ENCODE peak calls at places on chromosomes 5 and 9, in six cellular contexts. G, R, L, A, B and T are unnamed samples.

GRCh38 chr9:135572233-135572632 is 10.7 kb downstream of the PAEP start:
- DNase-seq in G (no peak), R (no peak), L (no peak), A (no peak), B (no peak), T (no peak)

GRCh38 chr5:145222622-145223021 is 612.5 kb downstream of the PRELID2 start:
- DNase-seq in G (no peak), R (no peak), L (no peak), A (no peak), B (no peak), T (no peak)

GRCh38 chr9:114093761-114094505 is 5.2 kb downstream of the KIF12 start:
- DNase-seq in G (no peak), R (no peak), L (peak), A (no peak), B (no peak), T (no peak)

GRCh38 chr5:50699737-50700136 is 33.3 kb downstream of the PARP8 start:
- DNase-seq in G (no peak), R (no peak), L (no peak), A (peak), B (no peak), T (peak)

GRCh38 chr5:9059920-9060691 is 485.8 kb downstream of the SEMA5A start:
- DNase-seq in G (peak), R (no peak), L (no peak), A (peak), B (no peak), T (peak)

GRCh38 chr5:99317136-99317535 is 388.3 kb upstream of the CHD1 start:
- DNase-seq in G (no peak), R (no peak), L (no peak), A (no peak), B (no peak), T (no peak)

GRCh38 chr5:57368010-57368409 is 114.6 kb downstream of the ACTBL2 start:
- DNase-seq in G (no peak), R (no peak), L (no peak), A (no peak), B (no peak), T (peak)

GRCh38 chr9:37300620-37301368 is 121.7 kb upstream of the GRHPR start:
- DNase-seq in G (no peak), R (no peak), L (no peak), A (peak), B (no peak), T (peak)

GRCh38 chr5:172903790-172904189 is 55.4 kb upstream of the RPL26L1 start:
- DNase-seq in G (peak), R (no peak), L (no peak), A (peak), B (no peak), T (peak)

GRCh38 chr9:117957267-117957666 is 253.1 kb downstream of the TLR4 start:
- DNase-seq in G (no peak), R (no peak), L (no peak), A (no peak), B (no peak), T (no peak)

GRCh38 chr9:10855847-10856246 is 243.0 kb upstream of the PTPRD start:
- DNase-seq in G (no peak), R (peak), L (no peak), A (peak), B (no peak), T (no peak)

GRCh38 chr5:127958421-127959011 is 125.0 kb upstream of the SLC12A2 start:
- DNase-seq in G (no peak), R (no peak), L (no peak), A (no peak), B (no peak), T (no peak)

GRCh38 chr5:142720561-142721275 is 34.8 kb upstream of the FGF1 start:
- DNase-seq in G (peak), R (no peak), L (peak), A (no peak), B (no peak), T (peak)

GRCh38 chr5:68114641-68115040 is 100.9 kb upstream of the PIK3R1 start:
- DNase-seq in G (no peak), R (no peak), L (no peak), A (peak), B (no peak), T (peak)

GRCh38 chr5:134349463-134349862 is 17.5 kb downstream of the CDKL3 start:
- DNase-seq in G (peak), R (no peak), L (no peak), A (no peak), B (no peak), T (no peak)

GRCh38 chr5:110903966-110904365 is 165.2 kb downstream of the SLC25A46 start:
- DNase-seq in G (no peak), R (no peak), L (no peak), A (no peak), B (no peak), T (no peak)

GRCh38 chr5:34684281-34684979 is 28.3 kb downstream of the RAI14 start:
- DNase-seq in G (peak), R (peak), L (no peak), A (peak), B (peak), T (peak)

GRCh38 chr9:98218562-98219363 is 26.3 kb upstream of the CORO2A start:
- DNase-seq in G (no peak), R (no peak), L (peak), A (no peak), B (peak), T (peak)

GRCh38 chr9:131274674-131275331 is 1.5 kb downstream of the FAM78A start:
- DNase-seq in G (no peak), R (no peak), L (no peak), A (no peak), B (no peak), T (no peak)

GRCh38 chr5:115770466-115770865 is 46.0 kb downstream of the CDO1 start:
- DNase-seq in G (no peak), R (peak), L (peak), A (no peak), B (peak), T (peak)

GRCh38 chr5:88660947-88661869 is 221.8 kb downstream of the MEF2C start:
- DNase-seq in G (peak), R (peak), L (peak), A (peak), B (peak), T (peak)

GRCh38 chr9:17824191-17824926 is 245.5 kb downstream of the SH3GL2 start:
- DNase-seq in G (no peak), R (peak), L (no peak), A (no peak), B (no peak), T (peak)

GRCh38 chr5:173055042-173055721 is 970 bp upstream of the CREBRF start:
- DNase-seq in G (no peak), R (no peak), L (no peak), A (no peak), B (no peak), T (no peak)

GRCh38 chr5:74434124-74434899 is 206.2 kb downstream of the ENC1 start:
- DNase-seq in G (no peak), R (peak), L (no peak), A (no peak), B (no peak), T (no peak)

GRCh38 chr5:35963381-35963843 is 25.0 kb upstream of the CAPSL start:
- DNase-seq in G (no peak), R (no peak), L (peak), A (peak), B (peak), T (peak)

GRCh38 chr5:180498378-180498777 is 4.2 kb downstream of the CNOT6 start:
- DNase-seq in G (no peak), R (no peak), L (no peak), A (no peak), B (no peak), T (no peak)

GRCh38 chr9:127918201-127919107 is 1.6 kb upstream of the ST6GALNAC4 start:
- DNase-seq in G (no peak), R (no peak), L (peak), A (peak), B (no peak), T (no peak)

GRCh38 chr9:95815153-95815552 is 60.3 kb upstream of the ERCC6L2 start:
- DNase-seq in G (no peak), R (no peak), L (no peak), A (peak), B (no peak), T (peak)

GRCh38 chr5:129917224-129917623 is 13.0 kb downstream of the CHSY3 start:
- DNase-seq in G (no peak), R (no peak), L (no peak), A (no peak), B (no peak), T (no peak)

GRCh38 chr5:132850066-132850465 is 16.2 kb downstream of the GDF9 start:
- DNase-seq in G (no peak), R (no peak), L (no peak), A (peak), B (no peak), T (peak)

GRCh38 chr5:177511796-177512675 is 2.4 kb upstream of the DOK3 start:
- DNase-seq in G (no peak), R (no peak), L (no peak), A (no peak), B (no peak), T (no peak)

GRCh38 chr5:98096155-98096554 is 677.3 kb upstream of the RGMB start:
- DNase-seq in G (no peak), R (no peak), L (no peak), A (peak), B (no peak), T (peak)

GRCh38 chr5:160511280-160511929 is 89.8 kb downstream of the PTTG1 start:
- DNase-seq in G (no peak), R (no peak), L (no peak), A (no peak), B (no peak), T (no peak)

GRCh38 chr5:4777435-4777834 is 362.7 kb upstream of the ADAMTS16 start:
- DNase-seq in G (no peak), R (no peak), L (no peak), A (no peak), B (no peak), T (no peak)

GRCh38 chr9:91166796-91167366 is 194.8 kb downstream of the AUH start:
- DNase-seq in G (peak), R (no peak), L (no peak), A (peak), B (no peak), T (peak)

GRCh38 chr5:154273028-154273617 is 82.6 kb downstream of the GALNT10 start:
- DNase-seq in G (no peak), R (no peak), L (no peak), A (peak), B (no peak), T (peak)

GRCh38 chr5:172798422-172799215 is 27.6 kb upstream of the DUSP1 start:
- DNase-seq in G (no peak), R (no peak), L (no peak), A (peak), B (no peak), T (peak)

GRCh38 chr5:6899215-6899614 is 186.0 kb downstream of the TENT4A start:
- DNase-seq in G (no peak), R (no peak), L (no peak), A (no peak), B (no peak), T (no peak)

GRCh38 chr5:172085738-172086137 is 79.3 kb upstream of the FBXW11 start:
- DNase-seq in G (no peak), R (no peak), L (no peak), A (no peak), B (no peak), T (no peak)

DNA sequence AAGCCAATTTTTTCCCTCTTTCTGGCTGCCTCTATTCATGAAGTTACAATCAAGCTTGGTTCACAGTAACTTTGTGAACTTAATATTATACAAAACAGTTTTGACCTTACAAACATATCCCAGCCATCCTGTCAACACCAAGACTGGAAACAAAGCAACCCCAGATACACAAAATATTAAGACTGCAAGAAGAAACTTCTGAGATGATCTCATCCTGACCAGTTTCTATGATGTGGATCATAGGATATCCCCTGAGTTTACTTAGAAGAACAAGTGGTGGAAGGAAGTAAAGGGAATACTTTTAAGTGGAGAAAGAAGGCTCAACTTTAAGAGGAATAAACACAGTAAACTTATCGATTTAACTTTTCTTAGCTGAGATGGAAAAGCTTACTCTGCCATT is 28.3 kb upstream of the CER1 start:
- DNase-seq in G (no peak), R (no peak), L (no peak), A (no peak), B (no peak), T (no peak)
- H3K14ac ChIP-seq in G (no peak), R (no peak), L (no peak), A (no peak), B (no peak), T (no peak)

DNA sequence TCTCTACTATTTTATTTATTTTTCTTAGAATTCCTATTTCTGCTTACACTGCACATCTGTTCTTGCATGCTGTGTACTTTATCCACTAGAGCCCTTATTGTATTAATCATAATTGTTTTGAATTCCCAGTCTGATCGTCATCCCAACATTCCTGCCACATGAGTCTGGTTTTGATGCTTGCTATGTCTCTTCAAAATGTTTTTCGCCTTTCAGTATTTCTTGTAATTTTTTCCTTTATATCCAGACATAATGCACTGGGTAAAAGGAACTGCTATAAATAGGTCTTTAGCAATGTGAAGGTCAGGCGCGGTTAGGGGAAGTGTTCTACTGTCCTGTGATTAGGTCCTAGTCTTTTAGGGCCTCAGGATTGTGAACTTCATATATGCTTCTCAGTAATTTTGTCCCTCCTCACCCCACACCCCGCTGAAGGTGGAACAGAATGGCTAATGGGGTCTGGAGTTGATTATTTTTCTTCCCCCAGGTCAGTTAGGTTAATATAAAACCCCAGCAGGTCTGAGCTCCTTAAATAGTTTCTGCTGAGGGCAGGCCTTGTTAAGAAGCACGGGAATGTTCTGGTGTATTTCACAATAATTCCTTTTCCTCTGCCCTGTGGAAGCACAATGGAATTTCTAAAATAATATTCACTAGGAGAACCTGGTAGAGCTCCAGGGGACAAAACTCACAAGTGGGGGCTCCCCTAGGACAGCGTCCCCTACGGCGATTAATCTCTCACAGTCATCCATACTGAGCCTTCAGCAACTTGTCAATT is 146.6 kb upstream of the TUT7 start:
- DNase-seq in G (peak), R (no peak), L (no peak), A (peak), B (no peak), T (peak)
- H3K14ac ChIP-seq in G (no peak), R (no peak), L (no peak), A (no peak), B (no peak), T (peak)

GRCh38 chr9:16136961-16137360 is 584.1 kb downstream of the CCDC171 start:
- DNase-seq in G (peak), R (no peak), L (no peak), A (peak), B (no peak), T (peak)

GRCh38 chr9:16135916-16136315 is 583.1 kb downstream of the CCDC171 start:
- DNase-seq in G (no peak), R (no peak), L (no peak), A (no peak), B (no peak), T (no peak)

GRCh38 chr9:16138961-16139441 is 586.2 kb downstream of the CCDC171 start:
- DNase-seq in G (no peak), R (no peak), L (no peak), A (peak), B (no peak), T (peak)

GRCh38 chr9:16139781-16140180 is 586.9 kb downstream of the CCDC171 start:
- DNase-seq in G (no peak), R (no peak), L (no peak), A (no peak), B (no peak), T (no peak)

GRCh38 chr9:16138561-16138960 is 585.7 kb downstream of the CCDC171 start:
- DNase-seq in G (no peak), R (no peak), L (no peak), A (no peak), B (no peak), T (no peak)
- H3K14ac ChIP-seq in G (no peak), R (no peak), L (no peak), A (no peak), B (no peak), T (peak)

GRCh38 chr9:70586506-70586905 is 172.0 kb upstream of the KLF9 start:
- DNase-seq in G (no peak), R (no peak), L (no peak), A (no peak), B (no peak), T (no peak)

GRCh38 chr9:70588381-70588780 is 173.9 kb upstream of the KLF9 start:
- DNase-seq in G (peak), R (no peak), L (no peak), A (no peak), B (no peak), T (no peak)

GRCh38 chr9:70589571-70590263 is 175.3 kb upstream of the KLF9 start:
- DNase-seq in G (peak), R (no peak), L (no peak), A (peak), B (no peak), T (peak)

GRCh38 chr9:70588999-70589398 is 174.5 kb upstream of the KLF9 start:
- DNase-seq in G (no peak), R (no peak), L (no peak), A (no peak), B (no peak), T (no peak)

DNA sequence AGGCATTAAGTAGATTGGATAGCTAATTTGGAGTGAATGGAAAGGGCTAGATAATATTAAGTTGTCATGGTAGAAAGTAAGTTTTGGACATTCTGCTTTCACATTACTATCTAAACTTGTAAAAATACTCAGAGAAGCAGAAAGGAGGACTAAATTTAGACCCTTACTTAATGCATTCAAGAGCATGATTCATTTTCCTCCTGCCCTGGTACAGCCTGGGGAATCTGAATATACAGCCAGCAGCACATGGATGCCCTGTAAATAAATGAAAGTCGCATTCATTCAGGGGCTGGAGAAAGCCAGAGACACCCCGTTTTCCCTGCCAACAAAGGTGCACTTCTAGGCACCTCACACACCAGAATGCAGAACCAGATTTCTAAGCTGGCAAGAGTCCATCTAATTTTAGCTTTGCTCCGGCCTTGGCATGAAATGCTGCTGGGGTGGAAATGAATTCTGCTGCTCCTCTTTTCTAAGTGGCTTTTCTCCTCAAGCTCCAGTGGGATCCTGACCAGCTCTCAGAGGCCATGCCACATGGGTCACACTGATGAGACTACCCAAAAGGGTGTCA is 172.8 kb upstream of the KLF9 start:
- DNase-seq in G (no peak), R (no peak), L (no peak), A (peak), B (no peak), T (peak)
- H3K14ac ChIP-seq in G (no peak), R (no peak), L (no peak), A (no peak), B (no peak), T (peak)

GRCh38 chr5:87137280-87137679 is 130.4 kb upstream of the RASA1 start:
- DNase-seq in G (no peak), R (no peak), L (no peak), A (no peak), B (no peak), T (no peak)
- H3K14ac ChIP-seq in G (no peak), R (no peak), L (no peak), A (no peak), B (no peak), T (no peak)

GRCh38 chr5:72122619-72123018 is 15.3 kb downstream of the MAP1B start:
- DNase-seq in G (no peak), R (no peak), L (no peak), A (no peak), B (no peak), T (no peak)

GRCh38 chr5:72123764-72124163 is 16.5 kb downstream of the MAP1B start:
- DNase-seq in G (no peak), R (no peak), L (no peak), A (no peak), B (no peak), T (no peak)

GRCh38 chr5:72125271-72125670 is 18.0 kb downstream of the MAP1B start:
- DNase-seq in G (no peak), R (no peak), L (no peak), A (no peak), B (no peak), T (no peak)

GRCh38 chr5:72121052-72121451 is 13.8 kb downstream of the MAP1B start:
- DNase-seq in G (no peak), R (no peak), L (no peak), A (no peak), B (no peak), T (no peak)

DNA sequence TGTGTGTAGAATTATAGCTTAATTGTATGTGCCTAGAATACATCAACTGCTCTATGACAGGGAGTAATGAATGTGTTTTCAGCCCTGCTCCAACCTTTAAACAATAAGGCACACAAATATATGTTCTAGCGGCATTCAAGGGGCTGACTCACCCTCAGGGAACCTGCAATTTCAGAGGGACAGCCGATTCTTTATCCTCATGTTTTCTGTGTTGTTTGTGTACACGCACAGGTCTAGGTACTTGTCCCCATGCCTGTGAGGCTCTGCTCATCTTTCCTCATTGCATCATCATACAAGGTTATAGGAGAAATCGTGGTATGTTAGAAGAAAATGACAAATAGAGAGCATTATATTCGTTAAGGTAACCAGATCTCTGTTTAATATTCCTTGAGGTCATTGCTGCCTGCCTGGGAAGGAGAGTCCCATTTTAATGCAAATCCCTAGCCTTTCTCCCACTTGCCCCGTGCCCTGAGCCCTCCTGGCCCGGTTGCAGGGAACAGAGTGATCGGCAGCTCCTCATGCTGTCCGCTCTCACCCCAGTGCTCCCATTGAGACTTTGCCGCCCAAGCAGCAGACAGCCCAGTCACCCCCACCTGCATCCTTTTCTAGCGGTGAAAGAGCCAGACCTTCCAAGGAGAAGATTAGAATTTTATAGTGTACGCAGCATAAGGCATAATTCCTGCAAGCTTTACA is 14.6 kb downstream of the MAP1B start:
- DNase-seq in G (no peak), R (no peak), L (peak), A (no peak), B (no peak), T (no peak)
- H3K14ac ChIP-seq in G (no peak), R (no peak), L (no peak), A (no peak), B (no peak), T (no peak)